ENCODE peak calls at places on chromosomes 13 and 19, in seven cellular contexts. One of them, this sample, is unnamed.

GRCh38 chr19:8396563-8397203 is 6.5 kb downstream of the RAB11B start:
- DNase-seq in brain pericyte: no peak
- DNase-seq in esophagus squamous epithelium: no peak
- DNase-seq in effector memory CD4-positive, alpha-beta T cell: peak; percentile 66
- DNase-seq in AG09319: no peak
- DNase-seq in lung: peak; percentile 61
- DNase-seq in activated naive CD4-positive, alpha-beta T cell treated with anti-CD3 and anti-CD28 coated beads, Interleukin-2, amount 10 ng/mL, durations not matched to agents 7 days and 5 days: peak; percentile 84
- DNase-seq in this sample: peak; percentile 79

GRCh38 chr13:36783883-36784282 is 35.1 kb upstream of the RFXAP start:
- DNase-seq in brain pericyte: no peak
- DNase-seq in esophagus squamous epithelium: no peak
- DNase-seq in effector memory CD4-positive, alpha-beta T cell: no peak
- DNase-seq in AG09319: no peak
- DNase-seq in lung: no peak
- DNase-seq in activated naive CD4-positive, alpha-beta T cell treated with anti-CD3 and anti-CD28 coated beads, Interleukin-2, amount 10 ng/mL, durations not matched to agents 7 days and 5 days: no peak
- DNase-seq in this sample: no peak

GRCh38 chr13:110816500-110816899 is 98.4 kb downstream of the ANKRD10 start:
- DNase-seq in brain pericyte: no peak
- DNase-seq in esophagus squamous epithelium: no peak
- DNase-seq in effector memory CD4-positive, alpha-beta T cell: no peak
- DNase-seq in AG09319: no peak
- DNase-seq in lung: no peak
- DNase-seq in activated naive CD4-positive, alpha-beta T cell treated with anti-CD3 and anti-CD28 coated beads, Interleukin-2, amount 10 ng/mL, durations not matched to agents 7 days and 5 days: no peak
- DNase-seq in this sample: no peak

GRCh38 chr13:112113355-112113754 is 46.4 kb downstream of the SOX1 start:
- DNase-seq in brain pericyte: no peak
- DNase-seq in esophagus squamous epithelium: no peak
- DNase-seq in effector memory CD4-positive, alpha-beta T cell: no peak
- DNase-seq in AG09319: no peak
- DNase-seq in lung: no peak
- DNase-seq in activated naive CD4-positive, alpha-beta T cell treated with anti-CD3 and anti-CD28 coated beads, Interleukin-2, amount 10 ng/mL, durations not matched to agents 7 days and 5 days: no peak
- DNase-seq in this sample: no peak

GRCh38 chr13:113860579-113861432 is 3.1 kb downstream of the GAS6 start:
- DNase-seq in brain pericyte: no peak
- DNase-seq in esophagus squamous epithelium: no peak
- DNase-seq in effector memory CD4-positive, alpha-beta T cell: no peak
- DNase-seq in AG09319: no peak
- DNase-seq in lung: no peak
- DNase-seq in activated naive CD4-positive, alpha-beta T cell treated with anti-CD3 and anti-CD28 coated beads, Interleukin-2, amount 10 ng/mL, durations not matched to agents 7 days and 5 days: no peak
- DNase-seq in this sample: no peak

GRCh38 chr19:36093687-36094086 is 17.3 kb upstream of the OVOL3 start:
- DNase-seq in brain pericyte: no peak
- DNase-seq in esophagus squamous epithelium: no peak
- DNase-seq in effector memory CD4-positive, alpha-beta T cell: no peak
- DNase-seq in AG09319: no peak
- DNase-seq in lung: no peak
- DNase-seq in activated naive CD4-positive, alpha-beta T cell treated with anti-CD3 and anti-CD28 coated beads, Interleukin-2, amount 10 ng/mL, durations not matched to agents 7 days and 5 days: no peak
- DNase-seq in this sample: no peak

GRCh38 chr13:51826606-51827005 is 18.4 kb downstream of the TMEM272 start:
- DNase-seq in brain pericyte: no peak
- DNase-seq in esophagus squamous epithelium: no peak
- DNase-seq in effector memory CD4-positive, alpha-beta T cell: no peak
- DNase-seq in AG09319: no peak
- DNase-seq in lung: no peak
- DNase-seq in activated naive CD4-positive, alpha-beta T cell treated with anti-CD3 and anti-CD28 coated beads, Interleukin-2, amount 10 ng/mL, durations not matched to agents 7 days and 5 days: peak; percentile 41
- DNase-seq in this sample: peak; percentile 62

GRCh38 chr19:33559996-33560395 is 38.4 kb upstream of the PEPD start:
- DNase-seq in brain pericyte: no peak
- DNase-seq in esophagus squamous epithelium: no peak
- DNase-seq in effector memory CD4-positive, alpha-beta T cell: no peak
- DNase-seq in AG09319: no peak
- DNase-seq in lung: no peak
- DNase-seq in activated naive CD4-positive, alpha-beta T cell treated with anti-CD3 and anti-CD28 coated beads, Interleukin-2, amount 10 ng/mL, durations not matched to agents 7 days and 5 days: no peak
- DNase-seq in this sample: no peak

GRCh38 chr13:48112896-48113525 is 18.1 kb upstream of the MED4 start:
- DNase-seq in brain pericyte: no peak
- DNase-seq in esophagus squamous epithelium: no peak
- DNase-seq in effector memory CD4-positive, alpha-beta T cell: no peak
- DNase-seq in AG09319: no peak
- DNase-seq in lung: no peak
- DNase-seq in activated naive CD4-positive, alpha-beta T cell treated with anti-CD3 and anti-CD28 coated beads, Interleukin-2, amount 10 ng/mL, durations not matched to agents 7 days and 5 days: no peak
- DNase-seq in this sample: no peak

GRCh38 chr13:110403315-110403714 is 96.2 kb downstream of the COL4A2 start:
- DNase-seq in brain pericyte: no peak
- DNase-seq in esophagus squamous epithelium: no peak
- DNase-seq in effector memory CD4-positive, alpha-beta T cell: no peak
- DNase-seq in AG09319: no peak
- DNase-seq in lung: no peak
- DNase-seq in activated naive CD4-positive, alpha-beta T cell treated with anti-CD3 and anti-CD28 coated beads, Interleukin-2, amount 10 ng/mL, durations not matched to agents 7 days and 5 days: no peak
- DNase-seq in this sample: no peak

GRCh38 chr13:19985219-19985556 is 26.7 kb downstream of the ZMYM2 start:
- DNase-seq in brain pericyte: no peak
- DNase-seq in esophagus squamous epithelium: no peak
- DNase-seq in effector memory CD4-positive, alpha-beta T cell: no peak
- DNase-seq in AG09319: no peak
- DNase-seq in lung: no peak
- DNase-seq in activated naive CD4-positive, alpha-beta T cell treated with anti-CD3 and anti-CD28 coated beads, Interleukin-2, amount 10 ng/mL, durations not matched to agents 7 days and 5 days: no peak
- DNase-seq in this sample: no peak

GRCh38 chr19:2949939-2950285 is 5.1 kb upstream of the ZNF77 start:
- DNase-seq in brain pericyte: no peak
- DNase-seq in esophagus squamous epithelium: no peak
- DNase-seq in effector memory CD4-positive, alpha-beta T cell: no peak
- DNase-seq in AG09319: no peak
- DNase-seq in lung: peak; percentile 45
- DNase-seq in activated naive CD4-positive, alpha-beta T cell treated with anti-CD3 and anti-CD28 coated beads, Interleukin-2, amount 10 ng/mL, durations not matched to agents 7 days and 5 days: no peak
- DNase-seq in this sample: peak; percentile 80

GRCh38 chr19:36115453-36116343 is at the start of gene TBCB:
- DNase-seq in brain pericyte: no peak
- DNase-seq in esophagus squamous epithelium: peak; percentile 80
- DNase-seq in effector memory CD4-positive, alpha-beta T cell: peak; percentile 87
- DNase-seq in AG09319: no peak
- DNase-seq in lung: peak; percentile 91
- DNase-seq in activated naive CD4-positive, alpha-beta T cell treated with anti-CD3 and anti-CD28 coated beads, Interleukin-2, amount 10 ng/mL, durations not matched to agents 7 days and 5 days: peak; percentile 92
- DNase-seq in this sample: peak; percentile 88

GRCh38 chr13:45256254-45256653 is 55.4 kb upstream of the KCTD4 start:
- DNase-seq in brain pericyte: no peak
- DNase-seq in esophagus squamous epithelium: no peak
- DNase-seq in effector memory CD4-positive, alpha-beta T cell: no peak
- DNase-seq in AG09319: no peak
- DNase-seq in lung: no peak
- DNase-seq in activated naive CD4-positive, alpha-beta T cell treated with anti-CD3 and anti-CD28 coated beads, Interleukin-2, amount 10 ng/mL, durations not matched to agents 7 days and 5 days: no peak
- DNase-seq in this sample: no peak

GRCh38 chr19:32358311-32358710 is 12.9 kb downstream of the ZNF507 start:
- DNase-seq in brain pericyte: no peak
- DNase-seq in esophagus squamous epithelium: no peak
- DNase-seq in effector memory CD4-positive, alpha-beta T cell: no peak
- DNase-seq in AG09319: no peak
- DNase-seq in lung: no peak
- DNase-seq in activated naive CD4-positive, alpha-beta T cell treated with anti-CD3 and anti-CD28 coated beads, Interleukin-2, amount 10 ng/mL, durations not matched to agents 7 days and 5 days: no peak
- DNase-seq in this sample: no peak

GRCh38 chr19:7862413-7862951 is 11.7 kb downstream of the PRR36 start:
- DNase-seq in brain pericyte: no peak
- DNase-seq in esophagus squamous epithelium: no peak
- DNase-seq in effector memory CD4-positive, alpha-beta T cell: peak; percentile 67
- DNase-seq in AG09319: no peak
- DNase-seq in lung: peak; percentile 73
- DNase-seq in activated naive CD4-positive, alpha-beta T cell treated with anti-CD3 and anti-CD28 coated beads, Interleukin-2, amount 10 ng/mL, durations not matched to agents 7 days and 5 days: peak; percentile 82
- DNase-seq in this sample: peak; percentile 87

GRCh38 chr19:4448147-4448985 is 9.2 kb downstream of the UBXN6 start:
- DNase-seq in brain pericyte: no peak
- DNase-seq in esophagus squamous epithelium: no peak
- DNase-seq in effector memory CD4-positive, alpha-beta T cell: no peak
- DNase-seq in AG09319: no peak
- DNase-seq in lung: no peak
- DNase-seq in activated naive CD4-positive, alpha-beta T cell treated with anti-CD3 and anti-CD28 coated beads, Interleukin-2, amount 10 ng/mL, durations not matched to agents 7 days and 5 days: no peak
- DNase-seq in this sample: no peak

GRCh38 chr19:55437410-55437809 is 5.7 kb downstream of the SHISA7 start:
- DNase-seq in brain pericyte: no peak
- DNase-seq in esophagus squamous epithelium: no peak
- DNase-seq in effector memory CD4-positive, alpha-beta T cell: no peak
- DNase-seq in AG09319: no peak
- DNase-seq in lung: peak; percentile 70
- DNase-seq in activated naive CD4-positive, alpha-beta T cell treated with anti-CD3 and anti-CD28 coated beads, Interleukin-2, amount 10 ng/mL, durations not matched to agents 7 days and 5 days: peak; percentile 62
- DNase-seq in this sample: peak; percentile 84

GRCh38 chr19:48006762-48007161 is 12.3 kb downstream of the ELSPBP1 start:
- DNase-seq in brain pericyte: no peak
- DNase-seq in esophagus squamous epithelium: no peak
- DNase-seq in effector memory CD4-positive, alpha-beta T cell: no peak
- DNase-seq in AG09319: no peak
- DNase-seq in lung: no peak
- DNase-seq in activated naive CD4-positive, alpha-beta T cell treated with anti-CD3 and anti-CD28 coated beads, Interleukin-2, amount 10 ng/mL, durations not matched to agents 7 days and 5 days: no peak
- DNase-seq in this sample: no peak

GRCh38 chr13:52599853-52600603 is 42.2 kb upstream of the HNRNPA1L2 start:
- DNase-seq in brain pericyte: no peak
- DNase-seq in esophagus squamous epithelium: no peak
- DNase-seq in effector memory CD4-positive, alpha-beta T cell: no peak
- DNase-seq in AG09319: no peak
- DNase-seq in lung: no peak
- DNase-seq in activated naive CD4-positive, alpha-beta T cell treated with anti-CD3 and anti-CD28 coated beads, Interleukin-2, amount 10 ng/mL, durations not matched to agents 7 days and 5 days: peak; percentile 38
- DNase-seq in this sample: peak; percentile 26

GRCh38 chr13:78193853-78194252 is 275.2 kb upstream of the EDNRB start:
- DNase-seq in brain pericyte: no peak
- DNase-seq in esophagus squamous epithelium: no peak
- DNase-seq in effector memory CD4-positive, alpha-beta T cell: no peak
- DNase-seq in AG09319: no peak
- DNase-seq in lung: no peak
- DNase-seq in activated naive CD4-positive, alpha-beta T cell treated with anti-CD3 and anti-CD28 coated beads, Interleukin-2, amount 10 ng/mL, durations not matched to agents 7 days and 5 days: no peak
- DNase-seq in this sample: no peak